ENCODE peak calls at places on chromosomes 4 and X, in nine cellular contexts. G is endothelial cell, U is left ventricle myocardium superior, S is fibroblast of mammary gland, M is NT2/D1, K is mesendoderm, B is GM23338, J is Right ventricle myocardium superior, P is RWPE1. N is an unnamed sample.

GRCh38 chr4:77500801-77501200 is 104.8 kb upstream of the CXCL13 start:
- DNase-seq in B (no peak), M (no peak), S (no peak), G (no peak), P (no peak), J (no peak), U (no peak), K (no peak), N (no peak)

GRCh38 chrX:134237363-134237702 is 351 bp downstream of the CCDC160 start:
- DNase-seq in P (no peak), B (peak), U (no peak), J (no peak), G (no peak), M (no peak), K (no peak), S (no peak), N (no peak)

GRCh38 chr4:87502580-87503238 is 26.5 kb downstream of the SPARCL1 start:
- DNase-seq in P (no peak), S (peak), G (no peak), B (no peak), K (no peak), J (no peak), U (no peak), M (no peak), N (no peak)

GRCh38 chrX:153416781-153417180 is 5.5 kb downstream of the ZFP92 start:
- DNase-seq in P (no peak), G (no peak), B (no peak), K (no peak), U (no peak), S (peak), J (no peak), M (no peak), N (no peak)

GRCh38 chrX:116413273-116413672 is 23.1 kb upstream of the SLC6A14 start:
- DNase-seq in U (no peak), M (no peak), P (peak), J (no peak), S (no peak), B (no peak), G (no peak), K (no peak), N (no peak)

GRCh38 chr4:153207561-153207960 is 3.3 kb downstream of the TRIM2 start:
- DNase-seq in M (no peak), J (peak), B (peak), U (peak), K (peak), P (peak), S (peak), G (peak), N (peak)

GRCh38 chr4:153010137-153010536 is 74.0 kb downstream of the FHDC1 start:
- DNase-seq in S (no peak), B (no peak), G (no peak), K (no peak), P (no peak), U (no peak), J (no peak), M (no peak), N (no peak)

GRCh38 chr4:149836546-149836945 is 20.9 kb upstream of the IQCM start:
- DNase-seq in B (no peak), P (no peak), S (peak), G (no peak), K (no peak), U (no peak), J (no peak), M (no peak), N (no peak)

GRCh38 chr4:168656055-168656660 is 159.3 kb downstream of the PALLD start:
- DNase-seq in S (peak), G (no peak), K (no peak), M (no peak), U (no peak), J (no peak), B (no peak), P (peak), N (no peak)

N was measured in SK-N-DZ.